ENCODE peak calls at places on chromosomes 3 and 15, in five cellular contexts. F is SK-N-SH, M is testis, Z is left lung, C is adrenal gland. E is an unnamed sample. For H3K27me3, the result is how much of the 10 kb centered on the place peaks cover.

GRCh38 chr3:97958396-97958795 is 13.8 kb downstream of the RIOX2 start:
- DNase-seq in F (no peak), M (no peak), Z (no peak), C (no peak), E (no peak)

GRCh38 chr3:9111349-9112265 is 137.8 kb downstream of the SRGAP3 start:
- DNase-seq in F (no peak), M (peak), Z (peak), C (no peak), E (no peak)

GRCh38 chr3:50123394-50124361 is 31.4 kb upstream of the SEMA3F start:
- DNase-seq in F (peak), M (no peak), Z (peak), C (no peak), E (no peak)

GRCh38 chr3:142279965-142280590 is 54.7 kb upstream of the GK5 start:
- DNase-seq in F (peak), M (peak), Z (peak), C (peak), E (no peak)

GRCh38 chr3:102896851-102897621 is 462.2 kb downstream of the ZPLD1 start:
- DNase-seq in F (no peak), M (no peak), Z (no peak), C (no peak), E (no peak)

GRCh38 chr3:38618343-38618742 is 31.1 kb downstream of the SCN5A start:
- DNase-seq in F (no peak), M (no peak), Z (no peak), C (no peak), E (no peak)

GRCh38 chr15:90838066-90838465 is 30.3 kb upstream of the FURIN start:
- DNase-seq in F (no peak), M (no peak), Z (no peak), C (no peak), E (no peak)

GRCh38 chr3:86748015-86748414 is 242.9 kb downstream of the VGLL3 start:
- DNase-seq in F (no peak), M (no peak), Z (no peak), C (no peak), E (no peak)

GRCh38 chr3:34780973-34781372 is 858.4 kb upstream of the ARPP21 start:
- DNase-seq in F (no peak), M (no peak), Z (no peak), C (no peak), E (no peak)

GRCh38 chr3:140863481-140864084 is 78.1 kb upstream of the SLC25A36 start:
- DNase-seq in F (peak), M (peak), Z (peak), C (peak), E (peak)

GRCh38 chr3:52528596-52529375 is 4.9 kb downstream of the NT5DC2 start:
- DNase-seq in F (no peak), M (no peak), Z (peak), C (no peak), E (no peak)

GRCh38 chr15:22925875-22926274 is 54.3 kb downstream of the CYFIP1 start:
- DNase-seq in F (no peak), M (no peak), Z (no peak), C (no peak), E (no peak)

GRCh38 chr15:66186049-66186825 is 67.3 kb downstream of the MEGF11 start:
- DNase-seq in F (no peak), M (no peak), Z (no peak), C (no peak), E (no peak)

GRCh38 chr15:70100495-70101331 is 3.0 kb upstream of the TLE3 start:
- DNase-seq in F (peak), M (peak), Z (peak), C (peak), E (no peak)

GRCh38 chr15:32718822-32719716 is 1.3 kb downstream of the GREM1 start:
- DNase-seq in F (peak), M (no peak), Z (no peak), C (no peak), E (peak)

GRCh38 chr3:52086461-52086860 is 30.1 kb upstream of the DUSP7 start:
- DNase-seq in F (no peak), M (no peak), Z (peak), C (no peak), E (no peak)

GRCh38 chr3:153028336-153028735 is 133.7 kb upstream of the RAP2B start:
- DNase-seq in F (no peak), M (no peak), Z (no peak), C (no peak), E (no peak)

GRCh38 chr3:112417696-112418318 is 81.5 kb downstream of the BTLA start:
- DNase-seq in F (no peak), M (no peak), Z (no peak), C (no peak), E (no peak)

GRCh38 chr3:59968510-59968909 is 918.7 kb upstream of the CFAP20DC start:
- DNase-seq in F (no peak), M (no peak), Z (no peak), C (no peak), E (no peak)

GRCh38 chr3:67678665-67679064 is 24.3 kb upstream of the SUCLG2 start:
- DNase-seq in F (no peak), M (no peak), Z (no peak), C (no peak), E (no peak)

GRCh38 chr15:50176869-50177268 is 5.1 kb upstream of the SLC27A2 start:
- DNase-seq in F (no peak), M (no peak), Z (no peak), C (no peak), E (no peak)

GRCh38 chr15:100973351-100974034 is 54.3 kb downstream of the LRRK1 start:
- DNase-seq in F (peak), M (no peak), Z (no peak), C (no peak), E (no peak)

GRCh38 chr15:69996321-69996720 is 101.4 kb downstream of the TLE3 start:
- DNase-seq in F (peak), M (no peak), Z (no peak), C (no peak), E (no peak)

GRCh38 chr3:41265823-41266273 is 66.5 kb downstream of the CTNNB1 start:
- DNase-seq in F (peak), M (no peak), Z (no peak), C (no peak), E (no peak)

GRCh38 chr3:49351521-49352011 is 6.6 kb downstream of the GPX1 start:
- DNase-seq in F (no peak), M (no peak), Z (no peak), C (no peak), E (no peak)

GRCh38 chr3:134090031-134090430 is 60.3 kb upstream of the SLCO2A1 start:
- DNase-seq in F (no peak), M (no peak), Z (no peak), C (no peak), E (no peak)

GRCh38 chr15:62624541-62625399 is 417.8 kb upstream of the TPM1 start:
- DNase-seq in F (no peak), M (peak), Z (no peak), C (no peak), E (no peak)

GRCh38 chr3:42900731-42901420 is 5.1 kb upstream of the ZNF662 start:
- DNase-seq in F (no peak), M (no peak), Z (no peak), C (no peak), E (no peak)

GRCh38 chr3:31613654-31614053 is 80.9 kb downstream of the STT3B start:
- DNase-seq in F (no peak), M (no peak), Z (no peak), C (no peak), E (no peak)

DNA sequence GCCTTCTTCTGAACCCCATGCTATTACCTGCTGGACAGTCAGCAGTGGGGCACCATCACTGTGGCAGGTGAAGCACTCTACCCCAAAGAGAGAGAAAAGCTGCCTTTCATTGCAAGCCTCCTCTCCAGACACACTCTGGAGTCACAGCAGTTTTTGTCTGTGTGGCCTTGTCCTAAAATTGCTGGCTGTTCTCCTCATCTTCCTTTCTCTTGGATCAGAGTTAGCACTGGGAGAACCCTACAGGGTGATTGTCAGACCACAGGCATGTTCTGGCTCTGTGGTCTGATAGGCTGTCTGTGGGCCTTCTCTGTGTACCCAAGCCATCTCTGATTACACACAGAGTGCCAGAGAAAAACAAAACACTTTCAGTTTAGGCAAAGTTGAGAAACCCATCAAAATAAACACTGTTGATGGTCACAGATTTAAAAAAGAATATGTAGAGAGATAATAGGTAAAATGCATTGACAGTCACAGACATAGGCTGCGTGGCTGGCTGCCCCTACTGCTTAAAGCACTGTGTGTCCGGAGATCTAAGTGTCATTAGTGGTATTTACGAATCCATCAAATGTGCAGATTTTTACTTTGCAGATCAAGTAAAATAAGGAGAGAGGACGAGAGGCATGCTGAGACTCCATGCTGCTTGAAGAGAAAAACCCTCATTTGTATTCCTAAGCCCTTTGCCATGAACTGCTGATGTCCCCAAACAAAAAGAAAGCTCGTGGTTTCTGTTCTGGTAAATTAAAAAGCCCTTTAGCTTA is 689.9 kb downstream of the TUSC7 start:
- DNase-seq in F (no peak), M (peak), Z (no peak), C (no peak), E (no peak)
- H3K27me3 ChIP-seq in F (under half), M (under half), Z (under half), C (under half), E (under half)

DNA sequence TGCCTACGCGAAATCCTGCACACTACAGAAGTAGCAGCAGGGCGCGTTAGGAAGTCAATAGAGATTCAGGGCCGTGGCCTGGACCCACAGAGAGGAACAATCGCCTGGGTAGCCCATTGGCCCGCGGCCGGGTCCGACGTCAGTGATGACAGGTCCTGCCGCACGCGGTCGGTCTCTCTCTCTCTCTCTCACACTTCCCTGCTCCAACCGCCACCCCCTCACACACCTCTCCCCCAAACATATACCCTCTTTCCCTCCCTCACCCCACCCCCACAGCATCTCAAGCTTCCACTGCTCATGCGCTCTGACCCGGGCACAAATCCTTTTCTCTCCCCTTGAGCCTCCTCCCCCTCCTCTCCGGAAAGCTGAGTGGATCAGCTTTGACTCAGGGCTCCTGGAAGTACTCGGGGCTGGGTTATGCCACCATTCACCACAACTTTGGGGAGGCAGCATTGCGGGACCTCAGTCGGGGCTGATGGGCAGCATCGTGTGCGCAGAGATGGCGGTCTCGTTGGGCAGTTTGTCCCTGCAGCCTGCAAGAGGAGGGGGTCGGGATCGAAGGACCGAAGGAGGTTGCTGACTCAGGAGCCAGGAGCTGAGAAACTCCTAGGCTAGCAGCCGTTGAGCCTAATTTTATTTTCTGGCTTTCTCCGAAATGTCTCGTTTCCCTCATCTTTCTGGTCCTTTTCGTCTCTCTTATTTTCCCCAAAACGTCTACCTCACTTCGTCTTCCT is 9.0 kb downstream of the ZIC4 start:
- DNase-seq in F (no peak), M (no peak), Z (no peak), C (no peak), E (peak)
- H3K27me3 ChIP-seq in F (under half), M (under half), Z (half or more), C (half or more), E (half or more)

GRCh38 chr3:123448503-123449091 is at the start of gene ADCY5:
- DNase-seq in F (peak), M (no peak), Z (no peak), C (peak), E (no peak)
- H3K27me3 ChIP-seq in F (half or more), M (under half), Z (under half), C (under half), E (under half)

GRCh38 chr3:4583441-4583840 is 90.3 kb downstream of the ITPR1 start:
- DNase-seq in F (no peak), M (peak), Z (no peak), C (no peak), E (no peak)

GRCh38 chr3:4581452-4581851 is 88.3 kb downstream of the ITPR1 start:
- DNase-seq in F (no peak), M (no peak), Z (no peak), C (no peak), E (no peak)

GRCh38 chr3:4581905-4582611 is 88.9 kb downstream of the ITPR1 start:
- DNase-seq in F (no peak), M (no peak), Z (no peak), C (no peak), E (no peak)

GRCh38 chr3:4581040-4581439 is 87.9 kb downstream of the ITPR1 start:
- DNase-seq in F (no peak), M (peak), Z (no peak), C (no peak), E (no peak)

GRCh38 chr3:4582634-4583033 is 89.5 kb downstream of the ITPR1 start:
- DNase-seq in F (no peak), M (no peak), Z (no peak), C (no peak), E (no peak)
- H3K27me3 ChIP-seq in F (under half), M (under half), Z (under half), C (under half), E (under half)

GRCh38 chr15:72398189-72398588 is at the start of gene TMEM202:
- DNase-seq in F (no peak), M (no peak), Z (no peak), C (no peak), E (no peak)
- H3K27me3 ChIP-seq in F (under half), M (under half), Z (under half), C (under half), E (under half)

GRCh38 chr3:10524799-10525301 is 19.5 kb upstream of the ATP2B2 start:
- DNase-seq in F (no peak), M (peak), Z (no peak), C (no peak), E (no peak)

GRCh38 chr3:10529809-10530208 is 24.4 kb upstream of the ATP2B2 start:
- DNase-seq in F (no peak), M (peak), Z (no peak), C (no peak), E (no peak)

GRCh38 chr3:10526366-10526765 is 21.0 kb upstream of the ATP2B2 start:
- DNase-seq in F (no peak), M (no peak), Z (no peak), C (no peak), E (no peak)

GRCh38 chr3:10528046-10528445 is 22.7 kb upstream of the ATP2B2 start:
- DNase-seq in F (no peak), M (peak), Z (no peak), C (no peak), E (no peak)

DNA sequence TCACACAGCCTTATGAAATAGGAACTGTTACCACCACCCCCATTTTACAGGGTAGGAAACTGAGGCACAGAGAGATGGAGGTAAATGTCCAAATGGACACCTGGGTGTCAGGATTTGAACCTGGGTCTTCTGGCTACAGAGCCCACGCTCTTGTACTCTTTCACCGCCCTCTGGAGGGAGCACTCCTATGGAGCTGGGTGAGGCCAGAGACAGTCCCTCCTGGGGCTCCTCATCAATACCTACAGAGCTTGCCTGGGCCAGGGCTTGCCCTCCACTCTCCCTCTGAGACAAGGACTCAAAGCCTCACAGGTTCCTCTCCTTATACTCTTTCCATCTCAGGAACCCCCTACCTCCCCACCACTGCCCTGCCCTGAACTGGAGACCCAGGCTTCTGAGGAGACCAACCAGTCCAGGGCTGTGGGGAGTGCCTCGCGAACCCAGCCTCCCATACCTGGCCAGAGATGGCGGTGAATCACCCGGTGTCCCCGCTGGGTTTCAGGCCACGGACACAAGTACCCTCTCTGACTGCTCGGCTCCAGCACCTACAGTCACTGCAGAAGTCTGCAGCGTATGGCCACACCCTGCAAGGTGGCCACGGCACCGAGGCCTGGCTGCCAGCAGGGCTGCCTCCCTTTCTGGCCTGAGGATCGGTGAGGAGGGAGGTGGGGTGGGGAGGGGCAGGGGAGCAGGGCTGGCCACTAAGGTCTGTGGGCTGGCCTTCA is 22.1 kb upstream of the ATP2B2 start:
- DNase-seq in F (no peak), M (peak), Z (no peak), C (no peak), E (no peak)
- H3K27me3 ChIP-seq in F (under half), M (under half), Z (under half), C (under half), E (under half)

GRCh38 chr3:45729614-45730013 is 40.4 kb downstream of the SACM1L start:
- DNase-seq in F (no peak), M (no peak), Z (no peak), C (no peak), E (no peak)
- H3K27me3 ChIP-seq in F (under half), M (under half), Z (under half), C (under half), E (under half)

GRCh38 chr3:193980326-193980725 is 155.6 kb upstream of the HES1 start:
- DNase-seq in F (no peak), M (no peak), Z (no peak), C (no peak), E (no peak)

GRCh38 chr3:193981534-193981933 is 154.4 kb upstream of the HES1 start:
- DNase-seq in F (no peak), M (no peak), Z (no peak), C (no peak), E (no peak)

GRCh38 chr3:193982258-193982659 is 153.7 kb upstream of the HES1 start:
- DNase-seq in F (no peak), M (no peak), Z (peak), C (no peak), E (no peak)

GRCh38 chr3:193978446-193978845 is 157.5 kb upstream of the HES1 start:
- DNase-seq in F (no peak), M (no peak), Z (no peak), C (no peak), E (no peak)

DNA sequence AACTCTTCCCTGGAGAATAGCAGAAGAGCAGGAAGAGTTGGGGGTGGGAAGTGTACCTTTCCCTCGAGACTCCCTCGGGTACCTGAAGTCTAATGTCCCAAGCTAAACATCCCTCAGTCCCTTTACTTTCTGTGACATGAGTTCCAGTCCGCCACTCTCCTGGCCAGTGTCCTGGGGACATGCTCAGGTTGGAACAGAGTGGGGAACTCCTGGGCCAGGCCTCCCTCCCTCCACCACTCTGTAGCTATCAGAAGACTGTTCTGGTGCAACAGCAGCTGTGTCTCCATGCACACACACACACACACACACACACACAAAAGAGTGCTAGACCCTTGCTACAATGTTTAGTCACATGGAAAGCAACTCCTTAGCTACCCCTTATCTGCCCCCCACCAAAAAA is 155.0 kb upstream of the HES1 start:
- DNase-seq in F (no peak), M (no peak), Z (no peak), C (no peak), E (no peak)
- H3K27me3 ChIP-seq in F (under half), M (under half), Z (under half), C (under half), E (under half)

GRCh38 chr15:34648335-34648631 is 64.8 kb upstream of the GOLGA8B start:
- DNase-seq in F (no peak), M (no peak), Z (no peak), C (no peak), E (no peak)

GRCh38 chr15:34642252-34642651 is 58.8 kb upstream of the GOLGA8B start:
- DNase-seq in F (peak), M (peak), Z (no peak), C (no peak), E (no peak)

GRCh38 chr15:34644061-34644460 is 60.6 kb upstream of the GOLGA8B start:
- DNase-seq in F (no peak), M (no peak), Z (no peak), C (no peak), E (no peak)

GRCh38 chr15:34647569-34648334 is 64.3 kb upstream of the GOLGA8B start:
- DNase-seq in F (no peak), M (no peak), Z (no peak), C (no peak), E (no peak)

DNA sequence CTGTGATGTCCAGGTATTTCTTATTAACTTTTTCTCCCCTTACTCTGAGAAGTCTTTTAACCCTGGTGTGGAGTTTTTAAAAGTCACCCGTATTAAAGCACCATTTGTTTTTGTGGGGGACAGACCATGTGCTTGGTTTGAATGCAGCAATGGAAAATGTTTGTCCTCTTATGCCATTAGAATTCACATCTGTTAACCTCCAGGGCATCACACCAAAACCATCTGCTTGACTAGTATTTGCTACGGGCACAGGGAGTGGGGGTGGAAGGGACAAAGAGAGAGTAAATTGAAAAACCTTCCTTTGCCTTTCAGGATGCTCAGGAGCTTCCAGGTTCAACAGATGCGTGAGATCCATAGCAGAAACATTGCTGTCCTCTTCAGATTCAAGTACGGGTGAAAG is 61.4 kb upstream of the GOLGA8B start:
- DNase-seq in F (peak), M (no peak), Z (no peak), C (no peak), E (no peak)
- H3K27me3 ChIP-seq in F (under half), M (under half), Z (under half), C (under half), E (under half)

GRCh38 chr3:101268987-101269386 is 51.4 kb downstream of the IMPG2 start:
- DNase-seq in F (no peak), M (no peak), Z (no peak), C (no peak), E (no peak)
- H3K27me3 ChIP-seq in F (under half), M (under half), Z (under half), C (under half), E (under half)

E was measured in dorsolateral prefrontal cortex.